ENCODE peak calls at places on chromosomes 16 and 17, in seven cellular contexts. O is HuH-7; J is colonic mucosa; I is choroid plexus epithelial cell; P is memory B cell; G is lower leg skin; Q is activated effector memory CD4-positive, alpha-beta T cell treated with Interleukin-2 at 50 U/mL for 16 hours. H is an unnamed sample.

GRCh38 chr16:58563235-58563634 is 47.9 kb downstream of the SETD6 start:
- DNase-seq in J (no peak), G (no peak), P (no peak), Q (no peak), I (peak; percentile 78), O (no peak), H (no peak)

GRCh38 chr17:42252528-42253172 is 23.5 kb downstream of the STAT5B start:
- DNase-seq in Q (no peak), G (no peak), J (no peak), O (no peak), I (no peak), P (no peak), H (no peak)

GRCh38 chr17:8622191-8622590 is 8.3 kb downstream of the MYH10 start:
- DNase-seq in P (no peak), G (no peak), O (no peak), Q (no peak), I (no peak), J (no peak), H (no peak)

GRCh38 chr17:82949984-82950383 is 110.2 kb upstream of the ZNF750 start:
- DNase-seq in G (no peak), P (no peak), Q (no peak), I (no peak), J (no peak), O (no peak), H (no peak)

GRCh38 chr17:68379692-68380677 is 77.3 kb downstream of the WIPI1 start:
- DNase-seq in P (no peak), O (no peak), G (no peak), Q (no peak), J (no peak), I (no peak), H (no peak)

GRCh38 chr16:70746040-70746707 is 54.8 kb downstream of the VAC14 start:
- DNase-seq in Q (no peak), J (peak; percentile 69), O (no peak), G (peak; percentile 77), I (peak; percentile 55), P (no peak), H (no peak)

GRCh38 chr16:53821487-53821886 is 117.5 kb downstream of the FTO start:
- DNase-seq in I (peak; percentile 30), G (no peak), O (no peak), Q (no peak), P (no peak), J (no peak), H (no peak)

GRCh38 chr16:61324044-61324443 is 712.2 kb downstream of the CDH8 start:
- DNase-seq in P (no peak), O (no peak), G (no peak), I (no peak), Q (no peak), J (no peak), H (no peak)

GRCh38 chr16:59729613-59730012 is 995.5 kb upstream of the GOT2 start:
- DNase-seq in J (no peak), Q (no peak), O (no peak), P (no peak), G (no peak), I (no peak), H (no peak)

GRCh38 chr17:77455111-77455877 is 314.5 kb downstream of the SEC14L1 start:
- DNase-seq in Q (no peak), J (no peak), I (peak; percentile 92), G (no peak), O (no peak), P (no peak), H (no peak)

GRCh38 chr17:32927201-32927723 is 691 bp upstream of the TMEM98 start:
- DNase-seq in G (no peak), I (no peak), O (peak; percentile 35), P (no peak), Q (no peak), J (peak; percentile 57), H (no peak)

H was measured in activated B cell treated with CpG ODN at 0.5 μM for 24 hours.